ENCODE peak calls at places on chromosomes 16 and 17, in nine cellular contexts. A is Peyer's patch, B is adrenal gland, C is HFF-Myc, G is cardiac fibroblast, R is epithelial cell of esophagus, K is brain microvascular endothelial cell, T is fibroblast of pulmonary artery, F is IMR-90. D is an unnamed sample.

GRCh38 chr16:73071131-73071940 is 23.4 kb upstream of the ZFHX3 start:
- DNase-seq in K (no peak), R (no peak), G (peak), B (peak), C (no peak), F (no peak), A (peak), T (peak), D (no peak)

GRCh38 chr17:63775420-63775819 is 1.4 kb downstream of the DDX42 start:
- DNase-seq in K (no peak), A (no peak), T (no peak), F (no peak), B (no peak), R (peak), G (peak), C (no peak), D (no peak)

GRCh38 chr17:50539762-50540440 is 7.1 kb upstream of the SPATA20 start:
- DNase-seq in K (no peak), T (no peak), C (no peak), F (no peak), B (no peak), A (peak), R (peak), G (no peak), D (no peak)

GRCh38 chr17:67200727-67201301 is 44.2 kb downstream of the HELZ start:
- DNase-seq in B (no peak), R (peak), C (no peak), T (peak), K (no peak), A (no peak), G (no peak), F (no peak), D (no peak)

GRCh38 chr17:68035131-68035522 is 408 bp upstream of the KPNA2 start:
- DNase-seq in G (no peak), C (no peak), R (no peak), T (no peak), F (no peak), K (peak), B (peak), A (peak), D (no peak)

GRCh38 chr17:37490638-37491614 is 1.2 kb downstream of the DUSP14 start:
- DNase-seq in R (peak), A (no peak), B (peak), T (peak), K (peak), G (peak), C (peak), F (peak), D (peak)

GRCh38 chr16:31505483-31505882 is 2.7 kb downstream of the RUSF1 start:
- DNase-seq in F (no peak), T (no peak), G (no peak), K (no peak), B (no peak), R (no peak), C (no peak), A (no peak), D (no peak)

GRCh38 chr17:58200024-58200633 is 7.6 kb downstream of the EPX start:
- DNase-seq in C (no peak), A (no peak), F (peak), G (peak), B (peak), R (peak), K (peak), T (peak), D (no peak)

GRCh38 chr17:2855063-2855600 is 58.9 kb downstream of the RAP1GAP2 start:
- DNase-seq in R (peak), A (no peak), C (no peak), G (no peak), B (no peak), F (peak), K (no peak), T (no peak), D (no peak)

GRCh38 chr17:54968954-54969400 is 412 bp downstream of the STXBP4 start:
- DNase-seq in K (peak), T (peak), C (no peak), G (peak), R (peak), B (peak), A (no peak), F (peak), D (no peak)

GRCh38 chr16:83653785-83654184 is 154.0 kb upstream of the HSBP1 start:
- DNase-seq in K (peak), F (peak), A (no peak), B (no peak), R (peak), G (peak), T (peak), C (no peak), D (peak)

GRCh38 chr16:71723537-71724319 is 773 bp downstream of the PHLPP2 start:
- DNase-seq in F (peak), K (peak), G (peak), C (no peak), R (peak), T (peak), A (peak), B (peak), D (peak)

GRCh38 chr17:75265614-75266314 is 4.1 kb downstream of the MRPS7 start:
- DNase-seq in K (no peak), G (no peak), A (no peak), R (no peak), C (no peak), T (no peak), F (no peak), B (no peak), D (no peak)

GRCh38 chr17:60165976-60166375 is 16.2 kb downstream of the CA4 start:
- DNase-seq in R (peak), F (no peak), T (no peak), B (no peak), G (no peak), C (no peak), K (no peak), A (peak), D (no peak)

GRCh38 chr17:78378225-78379133 is at the start of gene PGS1:
- DNase-seq in A (peak), F (peak), C (no peak), R (peak), B (peak), K (peak), T (peak), G (peak), D (no peak)

GRCh38 chr16:75385507-75386152 is 47.7 kb downstream of the CFDP1 start:
- DNase-seq in B (no peak), K (peak), F (peak), G (peak), C (peak), R (peak), A (no peak), T (peak), D (peak)

GRCh38 chr17:82536220-82537201 is 17.0 kb downstream of the FOXK2 start:
- DNase-seq in T (peak), G (peak), F (peak), C (no peak), R (peak), A (no peak), K (peak), B (peak), D (peak)
- H3K4me3 ChIP-seq in T (peak), G (peak), F (peak), C (peak), R (no peak), A (no peak), K (peak), B (peak), D (no peak)

GRCh38 chr17:27259356-27259755 is 34.6 kb upstream of the WSB1 start:
- DNase-seq in T (no peak), G (no peak), R (no peak), F (no peak), B (no peak), C (no peak), A (no peak), K (no peak), D (no peak)

GRCh38 chr17:27257031-27257357 is 36.9 kb upstream of the WSB1 start:
- DNase-seq in C (no peak), K (no peak), F (no peak), G (no peak), A (no peak), R (peak), T (no peak), B (no peak), D (no peak)

GRCh38 chr17:27256225-27257030 is 37.5 kb upstream of the WSB1 start:
- DNase-seq in A (no peak), G (peak), C (no peak), K (no peak), F (peak), T (peak), B (no peak), R (no peak), D (peak)
- H3K4me3 ChIP-seq in A (no peak), G (no peak), C (no peak), K (no peak), F (no peak), T (no peak), B (no peak), R (no peak), D (no peak)

GRCh38 chr16:78503501-78504110 is 404.2 kb downstream of the WWOX start:
- DNase-seq in K (peak), F (peak), C (no peak), T (peak), G (peak), A (no peak), B (peak), R (peak), D (peak)
- H3K4me3 ChIP-seq in K (no peak), F (no peak), C (no peak), T (no peak), G (no peak), A (no peak), B (no peak), R (no peak), D (no peak)

GRCh38 chr17:17116406-17116805 is 74.1 kb downstream of the MPRIP start:
- DNase-seq in A (no peak), G (no peak), T (no peak), R (no peak), C (no peak), K (no peak), B (no peak), F (no peak), D (no peak)
- H3K4me3 ChIP-seq in A (no peak), G (no peak), T (no peak), R (no peak), C (no peak), K (no peak), B (no peak), F (no peak), D (no peak)

GRCh38 chr16:29744541-29745101 is 1.2 kb downstream of the C16orf54 start:
- DNase-seq in B (no peak), K (no peak), G (no peak), T (no peak), A (no peak), C (no peak), R (no peak), F (no peak), D (no peak)
- H3K4me3 ChIP-seq in B (no peak), K (no peak), G (no peak), T (no peak), A (peak), C (no peak), R (no peak), F (no peak), D (no peak)

DNA sequence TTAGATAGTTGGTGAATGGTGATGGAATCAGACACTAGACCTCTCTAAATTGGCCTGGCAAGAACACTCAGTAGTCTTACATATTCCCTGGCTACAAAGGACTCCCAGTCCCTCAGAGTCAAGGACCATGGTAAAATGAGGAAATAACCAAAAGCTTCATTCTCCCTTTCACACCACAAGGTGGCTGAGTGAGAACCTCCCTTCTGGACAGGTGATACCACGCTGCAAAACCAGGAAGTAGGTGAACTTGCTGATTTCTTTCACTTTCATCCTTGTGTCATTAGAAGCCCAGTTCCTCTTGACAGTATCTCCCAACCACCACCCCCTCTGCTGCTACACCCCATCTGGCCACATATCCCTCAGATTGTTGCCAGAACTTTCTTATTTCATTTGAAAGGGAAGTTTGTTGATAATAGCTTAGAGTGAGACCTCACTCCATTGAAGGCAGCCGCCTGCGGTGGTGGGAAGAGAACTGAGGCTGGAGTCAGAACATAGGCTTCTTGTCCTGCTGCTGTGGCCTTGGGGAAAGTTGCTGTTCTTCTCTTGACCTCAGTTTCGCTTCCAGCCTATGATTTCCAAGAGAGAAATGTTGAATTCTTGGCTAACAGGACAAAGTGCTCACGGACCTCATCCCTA is 290.6 kb upstream of the CCL2 start:
- DNase-seq in A (no peak), K (no peak), T (no peak), F (no peak), C (no peak), G (no peak), B (no peak), R (no peak), D (no peak)
- H3K4me3 ChIP-seq in A (no peak), K (no peak), T (no peak), F (no peak), C (no peak), G (no peak), B (no peak), R (no peak), D (no peak)

GRCh38 chr17:21289902-21290571 is 5.5 kb downstream of the MAP2K3 start:
- DNase-seq in T (no peak), C (no peak), B (peak), K (no peak), R (no peak), A (no peak), F (no peak), G (peak), D (no peak)
- H3K4me3 ChIP-seq in T (no peak), C (no peak), B (no peak), K (no peak), R (no peak), A (no peak), F (no peak), G (no peak), D (no peak)

GRCh38 chr17:29038511-29039300 is 4.2 kb upstream of the PIPOX start:
- DNase-seq in B (no peak), R (peak), C (no peak), T (no peak), K (no peak), F (no peak), A (no peak), G (no peak), D (no peak)
- H3K4me3 ChIP-seq in B (no peak), R (no peak), C (no peak), T (no peak), K (no peak), F (no peak), A (no peak), G (no peak), D (no peak)

D was measured in astrocyte of the cerebellum.